ENCODE peak calls at places on chromosomes 3 and 15, in four cellular contexts. Q, A, P and O are unnamed samples.

GRCh38 chr15:52010633-52011595 is 8.1 kb upstream of the MAPK6 start:
- DNase-seq in Q (peak; percentile 95), A (peak; percentile 97), P (peak; percentile 22), O (no peak)

GRCh38 chr3:71052725-71053124 is 530.8 kb downstream of the FOXP1 start:
- DNase-seq in P (no peak), A (no peak), Q (peak; percentile 19), O (no peak)

GRCh38 chr15:85587707-85588441 is 206.9 kb downstream of the KLHL25 start:
- DNase-seq in Q (peak; percentile 94), P (no peak), A (peak; percentile 82), O (no peak)

GRCh38 chr3:155560594-155560993 is 184.3 kb downstream of the PLCH1 start:
- DNase-seq in Q (peak; percentile 27), A (no peak), P (no peak), O (no peak)

GRCh38 chr3:17050051-17050450 is 165.3 kb downstream of the PLCL2 start:
- DNase-seq in P (no peak), A (no peak), Q (no peak), O (no peak)

GRCh38 chr3:129663045-129663446 is 56.6 kb upstream of the PLXND1 start:
- DNase-seq in A (no peak), Q (peak; percentile 47), P (no peak), O (no peak)

GRCh38 chr3:25441234-25441856 is 13.3 kb downstream of the RARB start:
- DNase-seq in P (peak; percentile 26), Q (no peak), A (no peak), O (no peak)

GRCh38 chr15:90402230-90402629 is 14.2 kb downstream of the IQGAP1 start:
- DNase-seq in Q (peak; percentile 90), P (peak; percentile 87), A (peak; percentile 85), O (no peak)

GRCh38 chr15:70608156-70608555 is 155.2 kb downstream of the UACA start:
- DNase-seq in A (peak; percentile 44), P (no peak), Q (no peak), O (no peak)

GRCh38 chr15:55993111-55993803 is at the start of gene NEDD4:
- DNase-seq in Q (peak; percentile 95), P (peak; percentile 87), A (peak; percentile 86), O (peak; percentile 92)

GRCh38 chr15:95853350-95853749 is 477.1 kb upstream of the NR2F2 start:
- DNase-seq in P (no peak), Q (peak; percentile 28), A (peak; percentile 61), O (no peak)

GRCh38 chr15:95850837-95851236 is 479.7 kb upstream of the NR2F2 start:
- DNase-seq in P (no peak), A (no peak), Q (no peak), O (no peak)

GRCh38 chr15:95843241-95843851 is 487.2 kb upstream of the NR2F2 start:
- DNase-seq in Q (peak; percentile 15), A (no peak), P (peak; percentile 93), O (no peak)

GRCh38 chr15:95845862-95846515 is 484.5 kb upstream of the NR2F2 start:
- DNase-seq in Q (no peak), A (peak; percentile 81), P (peak; percentile 38), O (no peak)

DNA sequence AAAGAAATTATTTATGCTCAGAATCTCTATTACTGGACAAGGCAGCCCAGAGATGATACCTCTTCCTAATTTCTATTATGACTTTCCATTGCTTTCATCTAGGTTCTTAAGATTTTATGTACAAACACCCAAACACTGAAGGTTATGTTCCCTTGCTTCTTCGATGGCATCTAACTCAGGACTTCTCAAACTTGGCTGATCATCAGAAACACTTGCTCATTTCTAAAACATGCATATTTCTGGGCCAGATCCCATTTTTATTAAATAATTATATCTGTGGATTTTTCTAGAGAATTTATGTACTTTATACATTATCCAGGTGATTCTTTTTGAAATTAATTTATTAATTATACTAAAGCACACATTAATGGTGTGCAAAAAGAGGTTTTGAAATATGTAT is 482.4 kb upstream of the NR2F2 start:
- DNase-seq in Q (no peak), A (no peak), P (no peak), O (no peak)
- H3K4me3 ChIP-seq in Q (no peak overlapping the region), A (no peak overlapping the region), P (no peak overlapping the region), O (no peak overlapping the region)

DNA sequence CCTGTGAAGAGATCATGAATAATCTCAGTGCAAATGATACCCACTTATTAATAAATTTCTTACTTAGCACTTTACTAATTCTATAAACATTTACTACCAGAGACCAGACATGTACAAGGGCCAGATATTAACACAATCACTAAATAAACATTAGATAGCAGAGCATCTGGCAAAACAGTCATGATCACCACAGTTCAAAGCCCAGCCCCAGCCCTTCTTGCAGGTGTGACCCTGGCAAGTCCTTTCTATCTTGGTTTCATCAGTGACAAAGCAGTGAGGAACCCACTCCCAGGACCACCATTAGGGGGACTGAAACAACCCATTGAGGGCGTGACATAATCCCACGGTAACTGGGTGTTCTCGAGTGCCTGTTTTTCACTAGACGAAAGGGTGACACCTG is 11.6 kb downstream of the ZXDC start:
- DNase-seq in Q (no peak), A (no peak), P (no peak), O (peak; percentile 5)
- H3K27me3 ChIP-seq in Q (no peaks in the 10 kb centered on the region), A (no peaks in the 10 kb centered on the region), P (no peaks in the 10 kb centered on the region), O (no peaks in the 10 kb centered on the region)

GRCh38 chr15:25236143-25236860 is 202.5 kb downstream of the UBE3A start:
- DNase-seq in Q (no peak), A (no peak), P (no peak), O (no peak)
- H3K9me3 ChIP-seq in Q (no peaks in the 10 kb centered on the region), A (peaks cover 76% of the 10 kb centered on the region), P (no peaks in the 10 kb centered on the region), O (peaks cover 5% of the 10 kb centered on the region)

GRCh38 chr15:60004019-60004845 is at the start of gene FOXB1:
- DNase-seq in Q (no peak), A (no peak), P (peak; percentile 40), O (no peak)
- H3K4me3 ChIP-seq in Q (no peak within 1 kb of the TSS), A (peak within 1 kb of the TSS; percentile 2), P (peak within 1 kb of the TSS; percentile 63), O (no peak within 1 kb of the TSS)